ENCODE peak calls at places on chromosomes 13 and 19, in four cellular contexts. F, D, L and O are unnamed samples.

GRCh38 chr19:18494267-18494607 is 27.6 kb downstream of the ELL start:
- DNase-seq in F (no peak), D (no peak), L (peak), O (no peak)

GRCh38 chr13:36801035-36801434 is 18.0 kb upstream of the RFXAP start:
- DNase-seq in F (no peak), D (peak), L (no peak), O (peak)

GRCh38 chr19:16106121-16106520 is 5.6 kb upstream of the RAB8A start:
- DNase-seq in F (no peak), D (peak), L (peak), O (peak)

GRCh38 chr19:41206926-41207750 is 11.9 kb upstream of the AXL start:
- DNase-seq in F (no peak), D (no peak), L (peak), O (no peak)

GRCh38 chr13:66933994-66934393 is 296.1 kb downstream of the PCDH9 start:
- DNase-seq in F (no peak), D (peak), L (peak), O (peak)

GRCh38 chr19:32138416-32138815 is 207.0 kb upstream of the ZNF507 start:
- DNase-seq in F (no peak), D (no peak), L (no peak), O (no peak)

GRCh38 chr13:109785141-109785891 is 1.1 kb downstream of the IRS2 start:
- DNase-seq in F (peak), D (peak), L (peak), O (no peak)

GRCh38 chr19:4803736-4804695 is 12.5 kb downstream of the FEM1A start:
- DNase-seq in F (peak), D (no peak), L (no peak), O (no peak)

GRCh38 chr13:44266305-44266704 is 107.3 kb upstream of the SERP2 start:
- DNase-seq in F (no peak), D (no peak), L (no peak), O (no peak)

GRCh38 chr19:33879818-33880575 is 83.3 kb downstream of the KCTD15 start:
- DNase-seq in F (no peak), D (no peak), L (no peak), O (no peak)

GRCh38 chr19:7605490-7606222 is 10.0 kb downstream of the CAMSAP3 start:
- DNase-seq in F (no peak), D (peak), L (peak), O (no peak)

GRCh38 chr19:32227561-32228165 is 117.7 kb upstream of the ZNF507 start:
- DNase-seq in F (no peak), D (no peak), L (no peak), O (no peak)

GRCh38 chr13:95128045-95128643 is 173.1 kb downstream of the ABCC4 start:
- DNase-seq in F (no peak), D (no peak), L (peak), O (no peak)

GRCh38 chr13:99601535-99601934 is 100.3 kb downstream of the TM9SF2 start:
- DNase-seq in F (peak), D (no peak), L (no peak), O (no peak)

GRCh38 chr13:99606322-99607089 is 105.2 kb downstream of the TM9SF2 start:
- DNase-seq in F (peak), D (peak), L (peak), O (no peak)

GRCh38 chr13:99604636-99605035 is 103.4 kb downstream of the TM9SF2 start:
- DNase-seq in F (no peak), D (no peak), L (no peak), O (no peak)

GRCh38 chr13:99608345-99608744 is 107.1 kb downstream of the TM9SF2 start:
- DNase-seq in F (no peak), D (no peak), L (no peak), O (no peak)

GRCh38 chr13:99605417-99606321 is 104.4 kb downstream of the TM9SF2 start:
- DNase-seq in F (no peak), D (no peak), L (no peak), O (peak)
- H3K4me3 ChIP-seq in F (peak), D (peak), L (peak), O (peak)

GRCh38 chr19:49297403-49297802 is 27.6 kb downstream of the SLC6A16 start:
- DNase-seq in F (no peak), D (no peak), L (peak), O (no peak)

GRCh38 chr19:49301866-49302252 is 23.1 kb downstream of the SLC6A16 start:
- DNase-seq in F (no peak), D (no peak), L (no peak), O (no peak)

GRCh38 chr19:49295208-49295880 is 29.6 kb downstream of the SLC6A16 start:
- DNase-seq in F (no peak), D (no peak), L (no peak), O (no peak)

DNA sequence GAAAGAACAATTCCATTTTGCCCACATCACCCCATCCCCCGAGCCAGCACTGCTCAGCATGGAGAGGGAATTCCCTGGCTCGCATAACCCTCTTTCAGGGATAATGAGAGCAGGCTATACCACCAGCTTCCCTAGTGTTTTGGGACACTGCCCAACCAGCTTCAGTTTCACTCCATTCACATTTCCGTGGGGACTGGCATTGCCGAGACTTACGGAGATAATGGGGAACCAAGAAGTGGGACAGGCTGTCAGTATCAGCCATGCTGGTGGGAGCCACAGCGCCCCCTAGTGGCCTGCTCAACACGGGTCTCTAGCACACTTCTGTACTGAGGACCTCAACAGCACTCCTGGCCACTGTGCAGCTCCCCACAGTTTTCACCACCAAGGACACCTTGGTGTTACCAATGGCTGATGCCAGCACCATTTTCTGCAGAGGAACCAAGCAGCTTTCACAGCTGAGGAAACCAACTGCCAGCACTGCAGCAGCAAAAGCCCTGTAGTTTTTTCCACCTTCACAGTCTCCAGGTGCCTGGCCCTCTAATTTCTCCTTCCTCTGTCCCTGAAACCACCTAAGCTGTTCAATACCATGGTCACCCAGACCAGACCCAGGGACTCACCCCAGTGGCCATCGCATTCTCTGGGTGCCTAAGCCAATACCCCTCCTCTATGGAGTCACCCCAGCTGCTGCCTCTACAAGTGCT is 23.7 kb downstream of the SLC6A16 start:
- DNase-seq in F (peak), D (peak), L (peak), O (no peak)
- H3K4me3 ChIP-seq in F (no peak), D (no peak), L (no peak), O (peak)

GRCh38 chr13:113608246-113608635 is 23.7 kb downstream of the TFDP1 start:
- DNase-seq in F (no peak), D (no peak), L (no peak), O (no peak)
- H3K4me3 ChIP-seq in F (no peak), D (no peak), L (no peak), O (no peak)

GRCh38 chr13:26721251-26721939 is 39.2 kb downstream of the GPR12 start:
- DNase-seq in F (peak), D (no peak), L (no peak), O (no peak)
- H3K4me3 ChIP-seq in F (peak), D (no peak), L (no peak), O (no peak)